ENCODE peak calls at places on chromosomes 1 and 21, in six cellular contexts. X is lower leg skin, W is suprapubic skin, K is DMS 273 treated with DMSO at 0.1 percent for 48 hours, C is omental fat pad, H is GM12865. R is an unnamed sample.

GRCh38 chr1:43796111-43796581 is 88.8 kb downstream of the ST3GAL3 start:
- DNase-seq in X (no peak), W (no peak), K (peak), C (no peak), H (no peak), R (no peak)

GRCh38 chr1:201230676-201231075 is 40.1 kb downstream of the IGFN1 start:
- DNase-seq in X (no peak), W (no peak), K (no peak), C (no peak), H (no peak), R (no peak)

GRCh38 chr1:234218078-234218477 is 155.2 kb upstream of the COA6 start:
- DNase-seq in X (no peak), W (no peak), K (no peak), C (no peak), H (no peak), R (no peak)

GRCh38 chr1:237670296-237670695 is 220.4 kb downstream of the ZP4 start:
- DNase-seq in X (no peak), W (no peak), K (no peak), C (no peak), H (no peak), R (no peak)

GRCh38 chr1:19156676-19157075 is 53.4 kb downstream of the UBR4 start:
- DNase-seq in X (peak), W (peak), K (no peak), C (no peak), H (no peak), R (no peak)

GRCh38 chr1:62230724-62231123 is 36.1 kb downstream of the L1TD1 start:
- DNase-seq in X (peak), W (no peak), K (no peak), C (no peak), H (no peak), R (no peak)

GRCh38 chr1:111199881-111200801 is at the start of gene DENND2D:
- DNase-seq in X (peak), W (no peak), K (no peak), C (no peak), H (peak), R (peak)

GRCh38 chr21:44528634-44528995 is 11.4 kb downstream of the KRTAP10-1 start:
- DNase-seq in X (no peak), W (peak), K (no peak), C (no peak), H (no peak), R (no peak)

GRCh38 chr1:30358510-30358909 is 364.9 kb downstream of the MATN1 start:
- DNase-seq in X (no peak), W (no peak), K (no peak), C (no peak), H (no peak), R (no peak)

GRCh38 chr1:1044455-1044854 is 24.5 kb downstream of the AGRN start:
- DNase-seq in X (no peak), W (no peak), K (no peak), C (no peak), H (no peak), R (no peak)

GRCh38 chr1:113751114-113751513 is 8.2 kb downstream of the PHTF1 start:
- DNase-seq in X (no peak), W (no peak), K (no peak), C (no peak), H (no peak), R (no peak)

GRCh38 chr21:42219606-42220137 is 732 bp downstream of the ABCG1 start:
- DNase-seq in X (no peak), W (peak), K (no peak), C (no peak), H (no peak), R (no peak)

GRCh38 chr1:52358851-52359497 is 7.0 kb downstream of the CC2D1B start:
- DNase-seq in X (no peak), W (no peak), K (no peak), C (no peak), H (no peak), R (no peak)

GRCh38 chr1:107724648-107725047 is 240.3 kb downstream of the VAV3 start:
- DNase-seq in X (no peak), W (no peak), K (no peak), C (no peak), H (no peak), R (no peak)

GRCh38 chr1:22665752-22666151 is 12.7 kb downstream of the C1QB start:
- DNase-seq in X (no peak), W (no peak), K (no peak), C (no peak), H (no peak), R (no peak)

GRCh38 chr1:32305310-32305709 is 13.4 kb downstream of the HDAC1 start:
- DNase-seq in X (no peak), W (no peak), K (no peak), C (no peak), H (no peak), R (no peak)

GRCh38 chr1:224216380-224216779 is 33.3 kb downstream of the DEGS1 start:
- DNase-seq in X (no peak), W (no peak), K (no peak), C (no peak), H (no peak), R (no peak)

GRCh38 chr1:110234691-110235090 is 24.6 kb downstream of the KCNC4 start:
- DNase-seq in X (no peak), W (no peak), K (no peak), C (no peak), H (no peak), R (no peak)

GRCh38 chr1:158496379-158496778 is 24.4 kb downstream of the OR10R2 start:
- DNase-seq in X (no peak), W (no peak), K (no peak), C (no peak), H (peak), R (no peak)

GRCh38 chr1:1917995-1918900 is 831 bp downstream of the TMEM52 start:
- DNase-seq in X (no peak), W (peak), K (no peak), C (no peak), H (no peak), R (no peak)

GRCh38 chr1:115364044-115364775 is 26.2 kb upstream of the NGF start:
- DNase-seq in X (no peak), W (no peak), K (no peak), C (no peak), H (no peak), R (no peak)

GRCh38 chr1:47972864-47973437 is 24.2 kb downstream of the TRABD2B start:
- DNase-seq in X (no peak), W (no peak), K (no peak), C (no peak), H (no peak), R (no peak)

GRCh38 chr1:243639027-243639658 is 210.9 kb downstream of the AKT3 start:
- DNase-seq in X (no peak), W (no peak), K (no peak), C (no peak), H (no peak), R (no peak)

GRCh38 chr1:147781056-147781471 is 20.7 kb upstream of the GJA5 start:
- DNase-seq in X (no peak), W (no peak), K (no peak), C (no peak), H (no peak), R (no peak)

GRCh38 chr1:51421961-51422360 is 91.6 kb upstream of the TTC39A start:
- DNase-seq in X (no peak), W (no peak), K (peak), C (no peak), H (peak), R (no peak)

GRCh38 chr1:25642710-25643109 is 26.1 kb downstream of the MAN1C1 start:
- DNase-seq in X (no peak), W (no peak), K (no peak), C (no peak), H (peak), R (peak)

GRCh38 chr1:176878750-176879536 is 285.6 kb downstream of the ASTN1 start:
- DNase-seq in X (no peak), W (no peak), K (no peak), C (no peak), H (no peak), R (no peak)

GRCh38 chr1:48999321-48999720 is 222.6 kb upstream of the BEND5 start:
- DNase-seq in X (no peak), W (no peak), K (no peak), C (no peak), H (no peak), R (no peak)

GRCh38 chr1:201184734-201185453 is 5.7 kb upstream of the IGFN1 start:
- DNase-seq in X (no peak), W (peak), K (peak), C (no peak), H (peak), R (no peak)

GRCh38 chr21:42653492-42654061 is at the start of gene PDE9A:
- DNase-seq in X (no peak), W (no peak), K (no peak), C (no peak), H (no peak), R (no peak)

GRCh38 chr1:200916681-200917080 is 22.0 kb downstream of the INAVA start:
- DNase-seq in X (no peak), W (no peak), K (no peak), C (no peak), H (no peak), R (no peak)